ENCODE peak calls at places on chromosomes 13 and 19, in nine cellular contexts. X is SK-N-DZ; K is central memory CD8-positive, alpha-beta T cell; J is osteocyte; E is H54; H is activated naive CD4-positive, alpha-beta T cell treated with anti-CD3 and anti-CD28 coated beads, Interleukin-2, amount 50 U/mL, for 72 hours; P is lower leg skin; N is endothelial cell; U is retina. S is an unnamed sample.

GRCh38 chr19:51480590-51480989 is 2.3 kb downstream of the CEACAM18 start:
- DNase-seq in J (no peak), E (no peak), K (no peak), H (no peak), X (no peak), U (peak), N (peak), P (peak), S (no peak)

GRCh38 chr19:5335101-5335500 is 5.5 kb downstream of the PTPRS start:
- DNase-seq in H (no peak), E (no peak), K (no peak), J (no peak), P (no peak), N (no peak), U (no peak), X (no peak), S (no peak)

GRCh38 chr19:13036366-13036976 is 41.2 kb downstream of the NFIX start:
- DNase-seq in J (no peak), K (no peak), P (no peak), E (peak), H (no peak), X (no peak), U (no peak), N (no peak), S (no peak)

GRCh38 chr13:112059457-112060317 is 7.3 kb upstream of the SOX1 start:
- DNase-seq in E (no peak), J (no peak), P (no peak), X (peak), H (no peak), K (no peak), U (peak), N (no peak), S (no peak)

GRCh38 chr13:31835932-31836331 is 96.6 kb downstream of the RXFP2 start:
- DNase-seq in X (no peak), K (no peak), J (no peak), U (no peak), H (no peak), N (no peak), E (peak), P (no peak), S (no peak)

GRCh38 chr13:46894534-46894906 is 2.3 kb downstream of the HTR2A start:
- DNase-seq in N (no peak), E (no peak), U (no peak), J (no peak), H (no peak), X (no peak), P (no peak), K (no peak), S (no peak)

GRCh38 chr13:111846396-111847174 is 220.4 kb upstream of the SOX1 start:
- DNase-seq in K (no peak), E (no peak), P (no peak), U (no peak), J (no peak), N (no peak), X (no peak), H (no peak), S (no peak)

GRCh38 chr19:41795031-41795461 is 1.3 kb upstream of the CEACAM3 start:
- DNase-seq in J (no peak), X (peak), P (no peak), U (peak), N (peak), E (no peak), H (peak), K (peak), S (peak)

GRCh38 chr13:28719656-28720055 is 886 bp upstream of the SLC46A3 start:
- DNase-seq in H (no peak), X (no peak), E (no peak), J (no peak), U (no peak), K (no peak), P (no peak), N (no peak), S (no peak)

GRCh38 chr13:48573213-48573612 is 40.3 kb upstream of the RCBTB2 start:
- DNase-seq in E (no peak), U (no peak), P (no peak), X (no peak), H (no peak), J (no peak), K (no peak), N (no peak), S (no peak)

GRCh38 chr19:23974941-23975340 is 60.3 kb downstream of the ZNF726 start:
- DNase-seq in J (no peak), X (no peak), H (no peak), U (no peak), N (no peak), K (no peak), E (no peak), P (no peak), S (no peak)

GRCh38 chr19:2076481-2077082 is 19.5 kb downstream of the MOB3A start:
- DNase-seq in H (no peak), U (no peak), K (no peak), J (no peak), N (no peak), X (no peak), P (no peak), E (no peak), S (no peak)

GRCh38 chr13:99045396-99045795 is 67.5 kb upstream of the DOCK9 start:
- DNase-seq in X (no peak), K (no peak), N (no peak), U (no peak), H (no peak), J (no peak), E (no peak), P (no peak), S (no peak)

GRCh38 chr13:71874490-71874889 is 7.5 kb upstream of the DACH1 start:
- DNase-seq in N (no peak), U (no peak), P (no peak), K (no peak), X (no peak), J (no peak), H (no peak), E (no peak), S (no peak)

GRCh38 chr19:50820086-50820485 is 3.5 kb downstream of the KLK1 start:
- DNase-seq in U (no peak), E (no peak), P (no peak), J (no peak), H (no peak), N (no peak), K (no peak), X (no peak), S (no peak)

GRCh38 chr13:36377822-36378480 is 31.8 kb upstream of the SPART start:
- DNase-seq in P (no peak), J (no peak), K (no peak), U (peak), X (peak), H (no peak), N (no peak), E (no peak), S (no peak)

GRCh38 chr19:3397266-3398022 is 31.1 kb downstream of the NFIC start:
- DNase-seq in H (no peak), X (no peak), N (no peak), U (no peak), E (peak), P (no peak), J (no peak), K (no peak), S (no peak)

GRCh38 chr19:48630289-48631036 is 6.7 kb downstream of the DBP start:
- DNase-seq in H (no peak), P (peak), U (peak), K (no peak), X (no peak), J (no peak), E (no peak), N (peak), S (no peak)

GRCh38 chr13:25766576-25766975 is 285.2 kb downstream of the SHISA2 start:
- DNase-seq in X (no peak), P (peak), J (no peak), N (no peak), H (no peak), U (no peak), E (no peak), K (no peak), S (no peak)

GRCh38 chr13:30892966-30893365 is 13.1 kb upstream of the MEDAG start:
- DNase-seq in P (no peak), U (peak), H (no peak), K (no peak), X (no peak), N (peak), J (no peak), E (no peak), S (no peak)

GRCh38 chr13:100273576-100273975 is 184.7 kb downstream of the PCCA start:
- DNase-seq in E (no peak), J (no peak), U (no peak), K (no peak), P (no peak), X (no peak), N (no peak), H (no peak), S (no peak)

GRCh38 chr13:26919311-26919710 is 158.7 kb upstream of the GPR12 start:
- DNase-seq in U (no peak), K (no peak), P (no peak), H (no peak), J (no peak), N (no peak), E (peak), X (no peak), S (no peak)

GRCh38 chr19:28987177-28987576 is 225.8 kb downstream of the UQCRFS1 start:
- DNase-seq in J (no peak), H (no peak), N (no peak), P (no peak), X (no peak), E (no peak), K (no peak), U (no peak), S (no peak)

GRCh38 chr13:113971471-113972231 is 2.2 kb downstream of the C13orf46 start:
- DNase-seq in K (no peak), N (no peak), P (peak), E (no peak), H (peak), X (no peak), U (no peak), J (no peak), S (no peak)

GRCh38 chr13:105638446-105638845 is 897.0 kb downstream of the EFNB2 start:
- DNase-seq in K (no peak), J (no peak), U (no peak), X (no peak), H (no peak), P (no peak), N (no peak), E (no peak), S (no peak)

GRCh38 chr13:34748078-34748477 is 194.0 kb upstream of the NBEA start:
- DNase-seq in N (no peak), X (no peak), E (no peak), J (no peak), U (no peak), K (no peak), P (no peak), H (no peak), S (no peak)

S was measured in activated T-helper 2 cell treated with anti-CD3 and anti-CD28 coated beads, Interferon-gamma antibody, Interleukin-2, Interleukin-4, amounts not matched to agents 10 μg/mL and 5 μg/mL and 100 μg/mL, durations not matched to agents 14 hours and 24 hours and 36 hours.